ENCODE peak calls at places on chromosomes 7 and 10, in eight cellular contexts. E is T-helper 9 cell, U is NCI-H460, M is substantia nigra, P is Calu3, B is uterus, Z is esophagus squamous epithelium, H is GM04504. X is an unnamed sample.

GRCh38 chr7:124113040-124113439 is 80.2 kb upstream of the TMEM229A start:
- DNase-seq in E (no peak), U (no peak), M (no peak), P (no peak), B (no peak), Z (no peak), H (no peak), X (no peak)

GRCh38 chr7:102864958-102865357 is 47.8 kb upstream of the LRRC17 start:
- DNase-seq in E (no peak), U (no peak), M (no peak), P (no peak), B (no peak), Z (no peak), H (no peak), X (no peak)

GRCh38 chr7:158613481-158613880 is 25.9 kb upstream of the PTPRN2 start:
- DNase-seq in E (no peak), U (no peak), M (no peak), P (no peak), B (no peak), Z (no peak), H (no peak), X (peak)

GRCh38 chr7:1666779-1667565 is 3.1 kb upstream of the ELFN1 start:
- DNase-seq in E (no peak), U (no peak), M (no peak), P (peak), B (no peak), Z (no peak), H (no peak), X (peak)

GRCh38 chr10:70518695-70519094 is 40.1 kb downstream of the PALD1 start:
- DNase-seq in E (no peak), U (no peak), M (no peak), P (no peak), B (no peak), Z (no peak), H (peak), X (no peak)

GRCh38 chr10:86392723-86393094 is 26.1 kb upstream of the GRID1 start:
- DNase-seq in E (no peak), U (no peak), M (no peak), P (no peak), B (no peak), Z (no peak), H (no peak), X (peak)

GRCh38 chr10:60382946-60383681 is 6.6 kb downstream of the ANK3 start:
- DNase-seq in E (no peak), U (no peak), M (no peak), P (peak), B (no peak), Z (no peak), H (no peak), X (no peak)

GRCh38 chr10:65518379-65518778 is 1407.5 kb upstream of the LRRTM3 start:
- DNase-seq in E (no peak), U (no peak), M (no peak), P (no peak), B (no peak), Z (no peak), H (no peak), X (no peak)

GRCh38 chr10:27285093-27285492 is 44.5 kb upstream of the ACBD5 start:
- DNase-seq in E (peak), U (no peak), M (no peak), P (peak), B (no peak), Z (no peak), H (no peak), X (no peak)

GRCh38 chr10:9331583-9332008 is 1277.1 kb downstream of the GATA3 start:
- DNase-seq in E (no peak), U (peak), M (no peak), P (no peak), B (no peak), Z (no peak), H (peak), X (peak)

GRCh38 chr10:110311357-110311949 is 6.7 kb upstream of the SMNDC1 start:
- DNase-seq in E (peak), U (peak), M (peak), P (peak), B (peak), Z (no peak), H (no peak), X (no peak)

GRCh38 chr10:80504897-80505465 is 32.7 kb upstream of the SH2D4B start:
- DNase-seq in E (no peak), U (no peak), M (no peak), P (no peak), B (no peak), Z (no peak), H (no peak), X (no peak)

GRCh38 chr7:47356261-47356660 is 225.7 kb downstream of the TNS3 start:
- DNase-seq in E (no peak), U (no peak), M (no peak), P (no peak), B (no peak), Z (no peak), H (no peak), X (no peak)

GRCh38 chr10:130984686-130985085 is 326.8 kb downstream of the TCERG1L start:
- DNase-seq in E (no peak), U (no peak), M (no peak), P (no peak), B (no peak), Z (no peak), H (no peak), X (no peak)

GRCh38 chr7:123494193-123494796 is 40.1 kb downstream of the IQUB start:
- DNase-seq in E (peak), U (peak), M (peak), P (peak), B (no peak), Z (no peak), H (peak), X (peak)

GRCh38 chr7:137964824-137965545 is 36.9 kb downstream of the CREB3L2 start:
- DNase-seq in E (no peak), U (no peak), M (no peak), P (no peak), B (no peak), Z (no peak), H (no peak), X (no peak)